ENCODE peak calls at places on chromosomes 5 and 9, in seven cellular contexts. X, A, F, Y, I, V and B are unnamed samples.

GRCh38 chr9:111250836-111251452 is 79.1 kb downstream of the OR2K2 start:
- DNase-seq in F (no peak), V (no peak), A (no peak), Y (no peak), X (no peak), I (no peak), B (no peak)

GRCh38 chr9:37002036-37002412 is 32.0 kb downstream of the PAX5 start:
- DNase-seq in V (no peak), X (no peak), Y (no peak), I (no peak), F (no peak), A (no peak), B (no peak)

GRCh38 chr9:91239367-91240111 is 122.2 kb downstream of the AUH start:
- DNase-seq in V (no peak), F (no peak), Y (no peak), X (no peak), I (no peak), A (no peak), B (no peak)

GRCh38 chr9:112140936-112141335 is 34.2 kb downstream of the SUSD1 start:
- DNase-seq in Y (no peak), I (no peak), X (peak; percentile 46), F (no peak), V (no peak), A (no peak), B (no peak)

GRCh38 chr9:134291961-134292871 is 34.0 kb upstream of the RXRA start:
- DNase-seq in Y (no peak), I (no peak), X (no peak), A (no peak), F (no peak), V (no peak), B (no peak)

GRCh38 chr9:113299800-113300292 is 3.3 kb downstream of the RNF183 start:
- DNase-seq in F (no peak), Y (no peak), V (peak; percentile 53), A (no peak), X (peak; percentile 36), I (no peak), B (no peak)

GRCh38 chr5:171680485-171680884 is 105.1 kb upstream of the SMIM23 start:
- DNase-seq in I (no peak), F (no peak), V (no peak), Y (no peak), A (no peak), X (no peak), B (no peak)

GRCh38 chr9:86978986-86979385 is 31.7 kb upstream of the GAS1 start:
- DNase-seq in X (no peak), Y (no peak), F (no peak), I (no peak), V (no peak), A (no peak), B (no peak)

GRCh38 chr9:129703667-129704355 is 38.4 kb downstream of the PRRX2 start:
- DNase-seq in Y (no peak), I (no peak), V (no peak), A (no peak), F (no peak), X (no peak), B (peak; percentile 38)

GRCh38 chr5:97629281-97629680 is 446.2 kb upstream of the RIOK2 start:
- DNase-seq in F (no peak), V (no peak), Y (no peak), A (no peak), I (no peak), X (peak; percentile 69), B (no peak)

GRCh38 chr5:153896701-153897100 is 142.0 kb downstream of the FAM114A2 start:
- DNase-seq in A (no peak), F (no peak), Y (no peak), I (no peak), V (peak; percentile 56), X (peak; percentile 2), B (no peak)

GRCh38 chr5:150394103-150394502 is 18.6 kb downstream of the CD74 start:
- DNase-seq in V (no peak), A (no peak), X (peak; percentile 29), Y (peak; percentile 43), I (no peak), F (no peak), B (no peak)

GRCh38 chr5:11047051-11047450 is 286.0 kb upstream of the DAP start:
- DNase-seq in Y (no peak), I (no peak), V (no peak), X (peak; percentile 59), A (no peak), F (no peak), B (no peak)

GRCh38 chr5:160514191-160514590 is 92.5 kb downstream of the PTTG1 start:
- DNase-seq in F (no peak), Y (no peak), X (no peak), I (no peak), A (no peak), V (no peak), B (no peak)

GRCh38 chr5:36870399-36871040 is 6.0 kb upstream of the NIPBL start:
- DNase-seq in F (no peak), Y (peak; percentile 78), X (peak; percentile 61), I (no peak), V (peak; percentile 85), A (no peak), B (no peak)

GRCh38 chr9:69898714-69899209 is 78.1 kb downstream of the CFAP95 start:
- DNase-seq in F (no peak), V (no peak), I (no peak), X (peak; percentile 99), A (no peak), Y (no peak), B (no peak)

GRCh38 chr9:136572003-136572595 is 26.3 kb upstream of the NOTCH1 start:
- DNase-seq in A (no peak), Y (peak; percentile 55), F (no peak), X (peak; percentile 67), I (no peak), V (no peak), B (no peak)

GRCh38 chr5:131671994-131672655 is 37.1 kb upstream of the RAPGEF6 start:
- DNase-seq in F (no peak), I (no peak), A (no peak), V (no peak), X (no peak), Y (no peak), B (no peak)

GRCh38 chr5:89534331-89534730 is 651.3 kb upstream of the MEF2C start:
- DNase-seq in Y (no peak), V (no peak), I (no peak), A (no peak), F (no peak), X (no peak), B (no peak)

GRCh38 chr5:142888469-142889085 is 118.4 kb downstream of the ARHGAP26 start:
- DNase-seq in Y (peak; percentile 60), A (no peak), X (peak; percentile 48), I (no peak), V (peak; percentile 48), F (no peak), B (no peak)

GRCh38 chr9:26313108-26313507 is 579.5 kb downstream of the CAAP1 start:
- DNase-seq in V (no peak), A (no peak), Y (no peak), X (no peak), F (no peak), I (no peak), B (no peak)

GRCh38 chr9:136354592-136355085 is 8.9 kb downstream of the DNLZ start:
- DNase-seq in Y (peak; percentile 23), A (no peak), V (no peak), I (no peak), X (no peak), F (no peak), B (no peak)

GRCh38 chr5:124726631-124727362 is 19.6 kb downstream of the ZNF608 start:
- DNase-seq in I (no peak), F (no peak), X (no peak), A (no peak), V (no peak), Y (no peak), B (no peak)

GRCh38 chr9:16112116-16112515 is 559.3 kb downstream of the CCDC171 start:
- DNase-seq in A (no peak), I (no peak), X (no peak), V (no peak), F (no peak), Y (no peak), B (no peak)

GRCh38 chr5:178121450-178122276 is 8.3 kb downstream of the N4BP3 start:
- DNase-seq in X (no peak), Y (no peak), V (peak; percentile 75), I (no peak), F (no peak), A (no peak), B (no peak)

GRCh38 chr5:132457371-132458225 is 33.0 kb downstream of the IRF1 start:
- DNase-seq in X (no peak), F (no peak), V (peak; percentile 94), I (no peak), A (no peak), Y (no peak), B (no peak)

GRCh38 chr9:107137495-107138202 is 145.4 kb upstream of the RAD23B start:
- DNase-seq in X (peak; percentile 10), F (no peak), Y (peak; percentile 48), I (no peak), A (no peak), V (peak; percentile 31), B (no peak)

GRCh38 chr5:122906768-122907167 is 61.4 kb downstream of the SNX24 start:
- DNase-seq in V (no peak), F (no peak), Y (no peak), X (no peak), A (no peak), I (no peak), B (peak; percentile 43)

GRCh38 chr5:99032234-99033013 is 103.6 kb upstream of the CHD1 start:
- DNase-seq in F (no peak), A (no peak), X (peak; percentile 77), V (peak; percentile 76), I (peak; percentile 4), Y (peak; percentile 67), B (no peak)

GRCh38 chr5:10834695-10835094 is 73.7 kb upstream of the DAP start:
- DNase-seq in V (no peak), Y (no peak), A (no peak), F (no peak), X (no peak), I (no peak), B (no peak)

GRCh38 chr5:150141544-150142188 is 14.0 kb downstream of the PDGFRB start:
- DNase-seq in V (no peak), A (no peak), X (no peak), Y (no peak), F (no peak), I (no peak), B (no peak)